ENCODE peak calls at places on chromosomes 4 and X, in six cellular contexts. M, W, N, S, B and Z are unnamed samples.

GRCh38 chr4:127686656-127687055 is 43.5 kb upstream of the SLC25A31 start:
- DNase-seq in M (no peak), W (no peak), N (no peak), S (no peak), B (no peak), Z (no peak)

GRCh38 chr4:186570193-186570996 is 15.0 kb upstream of the MTNR1A start:
- DNase-seq in M (no peak), W (no peak), N (no peak), S (no peak), B (no peak), Z (no peak)

GRCh38 chr4:166301266-166301665 is 428.2 kb downstream of the TLL1 start:
- DNase-seq in M (no peak), W (no peak), N (no peak), S (no peak), B (no peak), Z (no peak)

GRCh38 chrX:54208531-54208930 is 25.5 kb upstream of the FAM120C start:
- DNase-seq in M (no peak), W (no peak), N (no peak), S (no peak), B (no peak), Z (no peak)

GRCh38 chr4:79827283-79827682 is 245.7 kb downstream of the ANTXR2 start:
- DNase-seq in M (no peak), W (no peak), N (no peak), S (no peak), B (no peak), Z (no peak)

GRCh38 chrX:75596178-75596577 is 73.3 kb upstream of the ZDHHC15 start:
- DNase-seq in M (no peak), W (no peak), N (no peak), S (no peak), B (no peak), Z (no peak)

GRCh38 chrX:22922961-22923360 is 76.8 kb upstream of the DDX53 start:
- DNase-seq in M (no peak), W (no peak), N (peak), S (no peak), B (no peak), Z (no peak)

GRCh38 chr4:100504086-100504874 is 13.5 kb downstream of the EMCN start:
- DNase-seq in M (no peak), W (no peak), N (no peak), S (no peak), B (no peak), Z (no peak)

GRCh38 chrX:1052021-1052420 is 160.4 kb downstream of the CRLF2 start:
- DNase-seq in M (no peak), W (no peak), N (no peak), S (no peak), B (no peak), Z (no peak)

GRCh38 chr4:3254302-3255131 is 5.6 kb downstream of the MSANTD1 start:
- DNase-seq in M (no peak), W (no peak), N (no peak), S (peak), B (no peak), Z (no peak)

GRCh38 chr4:168063031-168063430 is 29.3 kb upstream of the ANXA10 start:
- DNase-seq in M (no peak), W (no peak), N (no peak), S (no peak), B (no peak), Z (no peak)

GRCh38 chrX:44873415-44874270 is 655 bp downstream of the KDM6A start:
- DNase-seq in M (peak), W (peak), N (peak), S (peak), B (peak), Z (no peak)

GRCh38 chrX:24506082-24506481 is 41.0 kb downstream of the PDK3 start:
- DNase-seq in M (no peak), W (no peak), N (no peak), S (no peak), B (no peak), Z (no peak)

GRCh38 chr4:185902654-185903053 is 90.7 kb upstream of the SORBS2 start:
- DNase-seq in M (no peak), W (no peak), N (no peak), S (no peak), B (no peak), Z (no peak)

GRCh38 chrX:106177106-106177981 is 9.2 kb downstream of the PWWP3B start:
- DNase-seq in M (peak), W (no peak), N (no peak), S (peak), B (peak), Z (no peak)

GRCh38 chr4:148435654-148436406 is 6.4 kb downstream of the NR3C2 start:
- DNase-seq in M (no peak), W (no peak), N (no peak), S (no peak), B (no peak), Z (no peak)

GRCh38 chr4:88159137-88159725 is 792 bp upstream of the ABCG2 start:
- DNase-seq in M (no peak), W (no peak), N (peak), S (peak), B (peak), Z (no peak)

GRCh38 chr4:185566425-185566824 is 31.1 kb upstream of the PDLIM3 start:
- DNase-seq in M (no peak), W (no peak), N (no peak), S (no peak), B (no peak), Z (no peak)

GRCh38 chr4:38523054-38523453 is 140.9 kb upstream of the KLF3 start:
- DNase-seq in M (no peak), W (no peak), N (no peak), S (no peak), B (no peak), Z (no peak)

GRCh38 chrX:23616361-23616760 is 50.9 kb upstream of the PRDX4 start:
- DNase-seq in M (no peak), W (no peak), N (peak), S (no peak), B (no peak), Z (no peak)

GRCh38 chr4:174522183-174523002 is at the start of gene HPGD:
- DNase-seq in M (no peak), W (peak), N (no peak), S (peak), B (no peak), Z (no peak)

GRCh38 chrX:113512700-113513395 is 672.2 kb upstream of the AMOT start:
- DNase-seq in M (no peak), W (no peak), N (no peak), S (no peak), B (no peak), Z (no peak)

GRCh38 chr4:182928061-182928460 is 10.9 kb upstream of the DCTD start:
- DNase-seq in M (no peak), W (no peak), N (no peak), S (no peak), B (no peak), Z (no peak)